ENCODE peak calls at places on chromosomes 3 and 15, in four cellular contexts. One of them, this sample, is unnamed.

GRCh38 chr3:133930341-133930933 is 34.8 kb upstream of the RAB6B start:
- DNase-seq in spleen: peak; percentile 17
- DNase-seq in fibroblast of pulmonary artery: peak; percentile 91
- DNase-seq in DND-41: peak; percentile 19
- DNase-seq in this sample: no peak

GRCh38 chr3:42982645-42983412 is 3.7 kb downstream of the GASK1A start:
- DNase-seq in spleen: no peak
- DNase-seq in fibroblast of pulmonary artery: no peak
- DNase-seq in DND-41: no peak
- DNase-seq in this sample: no peak

GRCh38 chr15:70171224-70171886 is 73.6 kb upstream of the TLE3 start:
- DNase-seq in spleen: peak; percentile 10
- DNase-seq in fibroblast of pulmonary artery: no peak
- DNase-seq in DND-41: no peak
- DNase-seq in this sample: no peak

GRCh38 chr15:82132742-82133141 is 86.9 kb upstream of the MEX3B start:
- DNase-seq in spleen: no peak
- DNase-seq in fibroblast of pulmonary artery: peak; percentile 53
- DNase-seq in DND-41: no peak
- DNase-seq in this sample: no peak

GRCh38 chr3:135100349-135100741 is 305.3 kb downstream of the EPHB1 start:
- DNase-seq in spleen: no peak
- DNase-seq in fibroblast of pulmonary artery: no peak
- DNase-seq in DND-41: no peak
- DNase-seq in this sample: no peak

GRCh38 chr15:99408236-99409096 is 157.2 kb downstream of the LRRC28 start:
- DNase-seq in spleen: no peak
- DNase-seq in fibroblast of pulmonary artery: peak; percentile 91
- DNase-seq in DND-41: no peak
- DNase-seq in this sample: no peak

GRCh38 chr15:38564557-38565286 is at the start of gene RASGRP1:
- DNase-seq in spleen: peak; percentile 96
- DNase-seq in fibroblast of pulmonary artery: peak; percentile 36
- DNase-seq in DND-41: peak; percentile 84
- DNase-seq in this sample: peak; percentile 89

GRCh38 chr3:110886514-110886913 is 185.1 kb upstream of the NECTIN3 start:
- DNase-seq in spleen: no peak
- DNase-seq in fibroblast of pulmonary artery: no peak
- DNase-seq in DND-41: no peak
- DNase-seq in this sample: no peak